ENCODE peak calls at places on chromosome 14, in eight cellular contexts. N is small intestine, K is GM23338, P is neural progenitor cell, W is adrenal gland, O is neuronal stem cell, C is K562, V is stomach. M is an unnamed sample. For H3K4me1, the result is how much of the 10 kb centered on the place peaks cover.

GRCh38 chr14:105192866-105193731 is 12.0 kb upstream of the NUDT14 start:
- DNase-seq in P (no peak), C (no peak), W (no peak), K (no peak), O (no peak), N (no peak), V (no peak), M (no peak)

GRCh38 chr14:64736271-64737131 is 32.3 kb downstream of the PLEKHG3 start:
- DNase-seq in K (peak), W (no peak), P (no peak), C (peak), N (peak), O (no peak), V (peak), M (peak)

GRCh38 chr14:31414190-31414833 is 6.0 kb downstream of the HEATR5A start:
- DNase-seq in V (no peak), C (no peak), P (no peak), O (no peak), K (no peak), N (no peak), W (no peak), M (no peak)

GRCh38 chr14:35378638-35379568 is 25.6 kb downstream of the NFKBIA start:
- DNase-seq in K (no peak), C (no peak), W (peak), V (no peak), P (no peak), N (no peak), O (no peak), M (peak)

GRCh38 chr14:20512139-20512905 is 7.0 kb downstream of the RNASE10 start:
- DNase-seq in C (no peak), O (no peak), W (no peak), P (no peak), K (no peak), V (no peak), N (no peak), M (no peak)

GRCh38 chr14:102162488-102162887 is 22.8 kb downstream of the WDR20 start:
- DNase-seq in N (no peak), V (no peak), O (no peak), P (no peak), C (no peak), W (no peak), K (no peak), M (no peak)

GRCh38 chr14:28609228-28609828 is 157.3 kb upstream of the FOXG1 start:
- DNase-seq in O (peak), K (peak), C (peak), W (peak), P (peak), N (peak), V (peak), M (peak)

GRCh38 chr14:67680121-67680602 is 5.7 kb upstream of the VTI1B start:
- DNase-seq in K (no peak), P (no peak), W (no peak), V (no peak), N (no peak), O (no peak), C (peak), M (no peak)

DNA sequence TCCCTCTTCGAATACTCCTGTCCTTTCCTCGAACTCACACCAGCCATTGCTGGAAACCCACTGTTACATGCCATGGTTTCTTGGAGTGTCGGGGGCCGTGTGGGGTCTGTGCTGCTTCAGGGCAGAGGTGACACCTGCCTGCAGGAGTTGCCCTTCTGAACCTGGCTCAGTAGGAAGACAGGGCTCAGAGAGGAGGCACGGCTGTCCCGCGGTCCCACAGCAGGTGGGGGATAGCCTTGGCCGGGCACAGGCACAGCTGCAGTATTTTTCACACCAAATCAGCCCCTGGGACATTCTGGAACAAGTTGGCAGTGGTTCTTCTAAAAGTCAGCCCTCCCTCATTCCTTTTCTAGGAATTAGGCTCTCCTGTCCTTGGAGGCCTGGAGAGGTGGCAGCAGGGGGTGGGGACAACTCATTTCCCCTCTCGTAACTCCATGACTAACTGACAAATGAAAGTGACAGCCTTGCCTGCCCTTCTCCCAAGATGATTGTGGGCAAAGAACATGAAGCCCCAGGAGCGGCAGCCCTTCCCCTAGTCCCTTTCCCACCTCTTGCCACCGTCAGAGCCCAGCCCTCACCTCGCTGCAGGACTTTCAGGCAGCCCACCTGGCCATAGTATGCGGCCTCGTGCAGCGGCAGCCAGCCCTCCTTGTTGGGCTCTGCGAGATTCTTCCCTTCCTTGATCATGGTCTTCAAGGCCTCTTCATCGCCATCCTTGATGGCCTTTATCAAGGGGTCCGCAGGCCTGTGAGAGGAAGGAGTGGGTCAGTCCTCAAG is 22.4 kb downstream of the ASB2 start:
- DNase-seq in W (peak), N (no peak), K (no peak), P (no peak), V (no peak), C (no peak), O (no peak), M (no peak)
- H3K4me1 ChIP-seq in W (under half), N (under half), K (under half), P (under half), V (half or more), C (under half), O (under half), M (under half)

DNA sequence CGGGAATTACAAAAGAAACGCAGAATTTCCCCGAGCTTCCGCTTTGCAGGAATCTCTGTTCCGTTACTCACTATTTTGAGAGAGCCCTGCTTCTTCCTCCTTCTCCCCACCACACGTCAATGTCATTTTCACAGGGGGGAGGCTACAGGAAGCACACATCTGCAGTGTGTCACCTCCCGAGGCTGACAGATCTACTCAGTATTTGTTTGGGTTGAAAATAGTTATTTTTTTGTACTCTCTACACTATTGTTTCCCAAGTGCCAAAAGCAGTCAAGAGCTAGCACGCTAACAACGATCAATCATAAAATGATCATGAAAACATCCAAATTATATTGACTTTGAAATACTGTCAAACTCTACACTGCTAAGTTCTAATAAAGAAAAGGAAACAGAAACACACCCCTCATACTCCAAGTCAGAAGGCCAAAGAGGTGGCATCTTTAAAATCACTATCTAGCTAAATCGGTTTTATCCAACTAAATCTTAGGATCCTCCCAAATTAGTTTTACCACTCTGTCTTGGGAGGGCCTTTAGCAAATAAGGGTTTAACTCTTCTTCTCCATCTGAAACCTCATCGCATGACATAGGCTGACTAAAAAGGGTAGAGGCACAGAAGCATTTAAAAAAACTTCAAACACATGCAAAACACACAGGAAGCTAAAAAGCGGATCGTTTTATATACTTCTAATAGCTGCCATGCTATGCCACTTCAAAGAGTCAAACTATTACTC is 51.8 kb downstream of the FOXN3 start:
- DNase-seq in W (no peak), P (no peak), N (peak), K (no peak), V (peak), C (no peak), O (no peak), M (peak)
- H3K4me1 ChIP-seq in W (under half), P (under half), N (under half), K (half or more), V (half or more), C (under half), O (under half), M (under half)

DNA sequence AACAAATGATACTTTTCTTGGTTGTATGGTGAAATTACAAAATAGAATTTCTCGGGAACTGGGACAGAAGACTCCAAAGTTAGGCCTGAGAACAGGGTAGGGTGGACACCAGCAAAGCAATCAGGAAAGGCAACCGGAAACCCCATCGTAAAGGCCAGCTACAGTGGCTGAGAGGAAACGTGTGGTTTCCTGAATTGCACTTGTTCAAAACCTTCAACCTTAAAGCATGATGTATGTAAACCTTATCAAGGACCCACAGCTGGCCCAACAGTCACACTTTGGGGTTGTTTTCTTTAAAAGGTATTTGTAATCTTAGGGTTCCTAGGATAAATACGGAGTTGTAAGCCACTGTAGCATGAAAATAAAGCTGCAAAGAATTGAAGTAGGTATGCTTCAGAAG is 2.2 kb upstream of the PTGDR start:
- DNase-seq in N (no peak), W (no peak), V (no peak), C (no peak), P (no peak), K (no peak), O (no peak), M (no peak)
- H3K4me1 ChIP-seq in N (under half), W (under half), V (under half), C (under half), P (under half), K (under half), O (under half), M (under half)

DNA sequence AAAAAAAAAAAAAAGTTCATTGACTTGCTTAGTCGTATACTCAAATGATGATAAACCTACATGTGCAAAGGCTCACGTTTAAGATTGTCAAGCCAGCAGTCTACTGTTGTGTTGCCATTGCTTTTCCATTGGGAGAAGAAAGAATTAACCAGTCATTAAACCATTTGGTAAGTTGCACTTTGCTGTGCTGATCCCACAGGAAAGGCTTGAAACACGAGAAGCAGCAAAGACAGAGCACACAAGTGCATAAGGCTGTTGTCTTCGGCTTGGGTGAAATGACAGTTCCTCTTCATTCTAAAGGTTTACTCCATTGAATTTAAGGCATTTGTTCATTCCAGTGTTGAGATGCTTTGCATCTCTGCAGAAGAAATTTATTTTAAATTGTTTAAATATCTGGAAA is 50.1 kb downstream of the ZC3H14 start:
- DNase-seq in N (no peak), P (no peak), O (no peak), C (no peak), W (no peak), K (no peak), V (no peak), M (no peak)
- H3K4me1 ChIP-seq in N (under half), P (under half), O (under half), C (under half), W (under half), K (under half), V (under half), M (under half)

M was measured in colonic mucosa.